ENCODE peak calls at places on chromosomes 5 and 9, in nine cellular contexts. A, O, Q, X, W, U, S, G and R are unnamed samples.

GRCh38 chr5:175591293-175591692 is 66.6 kb upstream of the HRH2 start:
- DNase-seq in A (no peak), O (no peak), Q (no peak), X (no peak), W (no peak), U (no peak), S (no peak), G (no peak), R (no peak)

GRCh38 chr9:3698531-3698930 is 172.7 kb upstream of the RFX3 start:
- DNase-seq in A (no peak), O (no peak), Q (no peak), X (no peak), W (no peak), U (no peak), S (no peak), G (no peak), R (no peak)

GRCh38 chr5:134242146-134242545 is 16.3 kb upstream of the PPP2CA start:
- DNase-seq in A (no peak), O (peak; percentile 67), Q (peak; percentile 94), X (peak; percentile 16), W (no peak), U (no peak), S (no peak), G (no peak), R (no peak)

GRCh38 chr9:9352877-9353481 is 1259.8 kb downstream of the PTPRD start:
- DNase-seq in A (no peak), O (no peak), Q (peak; percentile 14), X (peak; percentile 11), W (peak; percentile 6), U (peak; percentile 36), S (peak; percentile 11), G (no peak), R (no peak)

GRCh38 chr9:35619800-35620158 is 1.6 kb upstream of the CD72 start:
- DNase-seq in A (no peak), O (no peak), Q (no peak), X (no peak), W (no peak), U (no peak), S (no peak), G (no peak), R (no peak)

GRCh38 chr5:120767171-120767820 is 303.2 kb downstream of the PRR16 start:
- DNase-seq in A (no peak), O (no peak), Q (peak; percentile 85), X (no peak), W (no peak), U (no peak), S (no peak), G (no peak), R (no peak)

GRCh38 chr9:105859428-105860091 is 165.2 kb downstream of the TMEM38B start:
- DNase-seq in A (no peak), O (no peak), Q (no peak), X (no peak), W (no peak), U (no peak), S (no peak), G (no peak), R (no peak)

GRCh38 chr5:124628251-124628650 is 118.2 kb downstream of the ZNF608 start:
- DNase-seq in A (no peak), O (no peak), Q (peak; percentile 5), X (no peak), W (no peak), U (no peak), S (no peak), G (no peak), R (no peak)

GRCh38 chr5:117405197-117405596 is 830.6 kb upstream of the SEMA6A start:
- DNase-seq in A (no peak), O (no peak), Q (no peak), X (no peak), W (no peak), U (no peak), S (no peak), G (no peak), R (no peak)

DNA sequence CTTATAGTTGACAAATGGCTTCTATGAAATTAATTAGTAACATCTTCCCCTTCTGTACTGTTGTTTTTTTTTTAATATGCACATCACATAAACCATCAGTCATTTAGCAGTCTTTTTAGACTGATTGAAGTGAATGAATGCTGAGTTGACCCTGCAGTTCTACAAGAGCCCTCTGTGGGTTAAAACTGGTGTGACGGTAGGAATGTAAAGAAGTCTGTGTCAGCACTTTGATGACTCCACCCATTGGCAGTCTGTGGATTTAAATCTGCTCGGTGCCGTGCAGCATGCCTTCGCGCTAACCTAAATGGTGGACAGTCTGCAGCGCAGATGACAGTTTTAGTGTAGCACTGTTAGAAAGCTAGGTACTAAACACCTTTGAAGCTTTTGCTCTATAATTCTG is 3.1 kb downstream of the GTF3C4 start:
- DNase-seq in A (no peak), O (peak; percentile 64), Q (peak; percentile 65), X (no peak), W (no peak), U (peak; percentile 30), S (no peak), G (peak; percentile 14), R (no peak)
- TF ChIP-seq CTCF in A (peak; percentile 19), O (no peak), Q (peak; percentile 32), X (no peak), W (peak; percentile 28), U (peak; percentile 6), S (no peak), G (no peak), R (no peak)

GRCh38 chr9:22469928-22470544 is 23.4 kb downstream of the DMRTA1 start:
- DNase-seq in A (peak; percentile 17), O (peak; percentile 24), Q (peak; percentile 51), X (no peak), W (peak; percentile 32), U (peak; percentile 75), S (peak; percentile 44), G (no peak), R (no peak)
- TF ChIP-seq CTCF in A (peak; percentile 89), O (peak; percentile 68), Q (peak; percentile 67), X (peak; percentile 56), W (peak; percentile 83), U (peak; percentile 87), S (peak; percentile 84), G (no peak), R (no peak)

DNA sequence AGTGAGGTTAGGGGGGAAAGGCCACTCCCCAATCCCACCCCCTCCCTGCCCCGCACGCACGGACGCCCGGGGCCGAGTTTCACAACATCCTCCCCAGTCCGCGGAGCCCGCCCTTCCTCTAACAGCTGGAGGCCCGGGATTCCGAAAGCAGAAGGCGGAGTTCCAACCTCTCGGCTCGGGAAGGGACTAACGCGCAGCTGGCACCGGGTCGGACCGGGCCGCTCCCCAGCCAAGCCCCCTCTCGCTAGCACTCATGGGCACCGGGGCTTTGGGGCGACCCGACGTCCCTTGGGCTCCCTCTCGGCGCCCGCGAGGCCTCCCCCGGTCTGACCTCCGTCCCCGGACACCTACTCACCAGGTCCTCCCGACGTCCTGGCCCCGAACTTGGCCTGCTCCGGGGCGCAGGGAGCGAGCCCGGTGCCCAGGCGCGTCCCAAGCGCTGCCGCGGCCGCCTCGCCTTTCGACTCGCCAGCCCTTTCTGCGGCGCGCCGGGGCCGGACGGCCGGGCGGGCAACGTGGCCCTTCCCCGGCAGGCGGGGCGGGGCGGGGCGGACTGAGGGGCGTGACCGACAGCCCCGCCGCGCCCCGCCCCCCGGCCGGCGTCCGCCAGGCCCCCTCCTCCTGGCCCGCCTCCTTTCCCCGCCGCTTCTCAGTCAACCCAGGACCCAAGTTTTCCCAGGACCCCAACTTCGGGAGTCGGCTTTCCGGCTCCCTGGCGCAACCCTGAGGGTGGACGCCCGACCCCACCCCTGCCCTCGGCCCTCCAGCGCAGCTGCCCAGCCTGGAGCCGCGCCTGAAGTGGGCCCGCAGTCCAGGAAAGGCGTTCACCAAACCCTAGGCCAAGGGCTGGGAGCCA is at the start of gene MGAT1:
- DNase-seq in A (peak; percentile 86), O (peak; percentile 65), Q (peak; percentile 88), X (peak; percentile 85), W (peak; percentile 91), U (peak; percentile 92), S (peak; percentile 91), G (peak; percentile 99), R (peak; percentile 59)
- TF ChIP-seq CTCF in A (no peak), O (no peak), Q (no peak), X (no peak), W (no peak), U (no peak), S (no peak), G (no peak), R (no peak)

GRCh38 chr5:143648696-143649095 is 163.3 kb upstream of the HMHB1 start:
- DNase-seq in A (no peak), O (no peak), Q (peak; percentile 24), X (no peak), W (no peak), U (no peak), S (no peak), G (no peak), R (no peak)
- TF ChIP-seq CTCF in A (no peak), O (peak; percentile 49), Q (no peak), X (no peak), W (peak; percentile 15), U (no peak), S (no peak), G (no peak), R (no peak)

GRCh38 chr9:84294551-84294950 is 46.0 kb downstream of the SLC28A3 start:
- DNase-seq in A (no peak), O (no peak), Q (no peak), X (no peak), W (no peak), U (peak; percentile 21), S (no peak), G (peak; percentile 17), R (no peak)
- TF ChIP-seq CTCF in A (no peak), O (peak; percentile 16), Q (no peak), X (no peak), W (peak; percentile 20), U (peak; percentile 57), S (peak; percentile 16), G (peak; percentile 37), R (no peak)

GRCh38 chr5:95007953-95008596 is 276.8 kb downstream of the MCTP1 start:
- DNase-seq in A (no peak), O (no peak), Q (no peak), X (no peak), W (no peak), U (no peak), S (no peak), G (peak; percentile 24), R (no peak)

GRCh38 chr5:95005811-95006210 is 279.1 kb downstream of the MCTP1 start:
- DNase-seq in A (no peak), O (no peak), Q (no peak), X (no peak), W (no peak), U (no peak), S (no peak), G (no peak), R (no peak)

DNA sequence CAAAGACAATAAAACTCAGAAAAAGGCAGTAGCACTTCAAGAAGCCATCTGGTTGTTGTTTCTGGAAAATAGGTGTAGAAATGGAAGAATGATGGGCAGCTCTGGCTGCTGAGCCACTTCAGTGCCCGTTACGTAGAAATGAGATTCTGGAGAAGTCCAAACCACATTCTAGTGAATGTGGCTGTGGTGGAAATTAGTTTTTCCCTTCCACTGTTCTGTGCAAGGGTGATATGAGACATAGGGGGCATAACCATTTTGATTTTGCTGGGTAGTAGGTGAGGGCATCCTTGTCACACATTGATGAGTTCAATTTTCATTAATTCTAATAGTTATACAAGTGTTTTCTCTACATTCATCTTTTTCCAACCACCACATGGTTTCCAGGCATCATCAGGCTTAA is 275.1 kb downstream of the MCTP1 start:
- DNase-seq in A (no peak), O (no peak), Q (no peak), X (no peak), W (no peak), U (no peak), S (no peak), G (no peak), R (no peak)
- TF ChIP-seq CTCF in A (no peak), O (no peak), Q (no peak), X (no peak), W (no peak), U (no peak), S (no peak), G (no peak), R (no peak)

GRCh38 chr5:177430146-177430951 is 3.9 kb downstream of the GRK6 start:
- DNase-seq in A (no peak), O (no peak), Q (no peak), X (no peak), W (peak; percentile 25), U (no peak), S (no peak), G (peak; percentile 68), R (no peak)
- TF ChIP-seq CTCF in A (no peak), O (no peak), Q (no peak), X (no peak), W (no peak), U (no peak), S (no peak), G (no peak), R (no peak)